ENCODE peak calls at places on chromosomes 11 and 22, in four cellular contexts. One of them, this sample, is unnamed.

GRCh38 chr22:27420817-27421361 is 380.7 kb downstream of the MN1 start:
- DNase-seq in GM12878: no peak
- DNase-seq in HepG2: no peak
- DNase-seq in K562: no peak
- DNase-seq in this sample: no peak

GRCh38 chr11:70250876-70251275 is 19.6 kb upstream of the PPFIA1 start:
- DNase-seq in GM12878: no peak
- DNase-seq in HepG2: no peak
- DNase-seq in K562: peak; percentile 16
- DNase-seq in this sample: no peak

GRCh38 chr11:44443836-44444769 is 121.4 kb upstream of the CD82 start:
- DNase-seq in GM12878: no peak
- DNase-seq in HepG2: no peak
- DNase-seq in K562: no peak
- DNase-seq in this sample: no peak

GRCh38 chr11:75800728-75801361 is 14.2 kb upstream of the UVRAG start:
- DNase-seq in GM12878: no peak
- DNase-seq in HepG2: no peak
- DNase-seq in K562: no peak
- DNase-seq in this sample: no peak

GRCh38 chr22:19674129-19674928 is 40.0 kb upstream of the SEPTIN5 start:
- DNase-seq in GM12878: no peak
- DNase-seq in HepG2: no peak
- DNase-seq in K562: no peak
- DNase-seq in this sample: no peak

GRCh38 chr22:19942886-19943664 is 1.5 kb upstream of the TXNRD2 start:
- DNase-seq in GM12878: no peak
- DNase-seq in HepG2: peak; percentile 64
- DNase-seq in K562: peak; percentile 74
- DNase-seq in this sample: no peak

GRCh38 chr11:33692013-33692504 is 8.6 kb downstream of the C11orf91 start:
- DNase-seq in GM12878: no peak
- DNase-seq in HepG2: peak; percentile 76
- DNase-seq in K562: no peak
- DNase-seq in this sample: no peak

GRCh38 chr22:16961477-16962186 is 46.4 kb downstream of the GAB4 start:
- DNase-seq in GM12878: no peak
- DNase-seq in HepG2: no peak
- DNase-seq in K562: no peak
- DNase-seq in this sample: no peak

GRCh38 chr22:26318975-26319374 is 110.1 kb upstream of the ASPHD2 start:
- DNase-seq in GM12878: no peak
- DNase-seq in HepG2: peak; percentile 13
- DNase-seq in K562: peak; percentile 26
- DNase-seq in this sample: no peak

GRCh38 chr22:32572741-32573140 is 98.1 kb downstream of the FBXO7 start:
- DNase-seq in GM12878: no peak
- DNase-seq in HepG2: no peak
- DNase-seq in K562: peak; percentile 79
- DNase-seq in this sample: no peak

DNA sequence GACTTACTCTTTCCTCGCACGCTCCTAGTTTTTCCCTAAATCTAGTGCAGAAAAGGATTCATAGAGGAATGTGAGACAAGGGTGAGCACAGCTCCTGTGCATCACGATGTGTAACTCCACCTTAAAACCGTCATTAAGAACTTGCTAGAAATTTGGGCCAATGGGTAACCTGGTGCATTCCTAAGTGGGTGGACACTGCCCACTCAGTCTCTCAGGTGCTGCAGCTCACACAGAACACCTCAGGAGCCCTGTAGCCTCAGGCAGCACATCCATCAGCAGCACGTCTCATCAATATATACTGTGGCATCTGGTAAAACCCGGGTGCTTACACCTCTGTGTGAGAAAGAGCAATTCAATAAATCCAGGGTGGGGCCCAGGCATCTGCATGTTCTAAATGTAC is 12.4 kb downstream of the POU2AF3 start:
- DNase-seq in GM12878: no peak
- DNase-seq in HepG2: no peak
- DNase-seq in K562: no peak
- DNase-seq in this sample: no peak
- TF ChIP-seq CREB1 in GM12878: no peak
- TF ChIP-seq CREB1 in HepG2: no peak
- TF ChIP-seq CREB1 in K562: no peak
- TF ChIP-seq CREB1 in this sample: no peak

GRCh38 chr22:36938028-36938425 is 24.6 kb downstream of the CSF2RB start:
- DNase-seq in GM12878: no peak
- DNase-seq in HepG2: no peak
- DNase-seq in K562: no peak
- DNase-seq in this sample: no peak
- TF ChIP-seq NR2C2 in GM12878: no peak
- TF ChIP-seq NR2C2 in HepG2: no peak
- TF ChIP-seq NR2C2 in K562: no peak
- TF ChIP-seq NR2C2 in this sample: no peak

GRCh38 chr11:105763594-105763993 is 153.7 kb downstream of the GRIA4 start:
- DNase-seq in GM12878: no peak
- DNase-seq in HepG2: no peak
- DNase-seq in K562: no peak
- DNase-seq in this sample: no peak
- TF ChIP-seq ATF3 in GM12878: no peak
- TF ChIP-seq ATF3 in HepG2: no peak
- TF ChIP-seq ATF3 in K562: no peak
- TF ChIP-seq ATF3 in this sample: no peak

GRCh38 chr11:39570526-39570925 is 1888.9 kb downstream of the LRRC4C start:
- DNase-seq in GM12878: no peak
- DNase-seq in HepG2: no peak
- DNase-seq in K562: no peak
- DNase-seq in this sample: no peak

GRCh38 chr11:39569784-39570183 is 1889.7 kb downstream of the LRRC4C start:
- DNase-seq in GM12878: no peak
- DNase-seq in HepG2: no peak
- DNase-seq in K562: no peak
- DNase-seq in this sample: no peak

GRCh38 chr11:39571081-39571480 is 1888.4 kb downstream of the LRRC4C start:
- DNase-seq in GM12878: no peak
- DNase-seq in HepG2: no peak
- DNase-seq in K562: no peak
- DNase-seq in this sample: no peak
- TF ChIP-seq CREB1 in GM12878: no peak
- TF ChIP-seq CREB1 in HepG2: no peak
- TF ChIP-seq CREB1 in K562: no peak
- TF ChIP-seq CREB1 in this sample: no peak

GRCh38 chr22:31199187-31199586 is 12.9 kb upstream of the LIMK2 start:
- DNase-seq in GM12878: no peak
- DNase-seq in HepG2: peak; percentile 50
- DNase-seq in K562: no peak
- DNase-seq in this sample: no peak
- TF ChIP-seq NR2C2 in GM12878: no peak
- TF ChIP-seq NR2C2 in HepG2: no peak
- TF ChIP-seq NR2C2 in K562: no peak
- TF ChIP-seq NR2C2 in this sample: no peak

DNA sequence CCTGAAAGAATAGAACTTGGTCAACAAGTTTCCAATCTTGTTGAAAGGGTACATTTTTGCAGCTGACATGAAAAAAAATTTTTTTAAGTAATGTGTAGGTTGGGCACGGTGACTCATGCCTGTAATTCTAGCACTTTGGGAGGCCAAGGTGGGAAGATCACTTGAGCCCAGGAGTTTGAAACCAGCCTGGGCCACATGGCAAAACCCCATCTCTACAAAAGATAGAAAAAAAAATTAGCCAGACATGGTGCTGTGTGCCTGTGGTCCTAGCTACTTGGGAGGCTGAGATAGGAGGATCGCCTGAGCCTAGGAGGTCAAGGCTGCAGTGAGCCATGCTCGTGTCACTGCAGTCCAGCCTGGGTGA is 15.6 kb upstream of the EED start:
- DNase-seq in GM12878: no peak
- DNase-seq in HepG2: no peak
- DNase-seq in K562: no peak
- DNase-seq in this sample: no peak
- TF ChIP-seq ATF3 in GM12878: no peak
- TF ChIP-seq ATF3 in HepG2: no peak
- TF ChIP-seq ATF3 in K562: no peak
- TF ChIP-seq ATF3 in this sample: no peak

GRCh38 chr11:2263724-2264360 is 6.5 kb downstream of the ASCL2 start:
- DNase-seq in GM12878: no peak
- DNase-seq in HepG2: no peak
- DNase-seq in K562: no peak
- DNase-seq in this sample: no peak

GRCh38 chr11:2262301-2263011 is 7.9 kb downstream of the ASCL2 start:
- DNase-seq in GM12878: no peak
- DNase-seq in HepG2: no peak
- DNase-seq in K562: no peak
- DNase-seq in this sample: no peak

GRCh38 chr11:2261436-2262230 is 8.8 kb downstream of the ASCL2 start:
- DNase-seq in GM12878: no peak
- DNase-seq in HepG2: no peak
- DNase-seq in K562: no peak
- DNase-seq in this sample: no peak

GRCh38 chr11:2264366-2265011 is 5.9 kb downstream of the ASCL2 start:
- DNase-seq in GM12878: no peak
- DNase-seq in HepG2: no peak
- DNase-seq in K562: no peak
- DNase-seq in this sample: no peak

GRCh38 chr11:2263012-2263565 is 7.3 kb downstream of the ASCL2 start:
- DNase-seq in GM12878: no peak
- DNase-seq in HepG2: no peak
- DNase-seq in K562: no peak
- DNase-seq in this sample: no peak
- TF ChIP-seq CREB1 in GM12878: no peak
- TF ChIP-seq CREB1 in HepG2: no peak
- TF ChIP-seq CREB1 in K562: no peak
- TF ChIP-seq CREB1 in this sample: no peak

This sample was measured in WTC11.